ENCODE peak calls at places on chromosomes 1 and 21, in six cellular contexts. T is heart left ventricle, U is neural progenitor cell, D is aorta, C is astrocyte, H is esophagus squamous epithelium. A is an unnamed sample.

GRCh38 chr1:228162286-228163003 is 3.2 kb upstream of the IBA57 start:
- DNase-seq in H (no peak), T (peak; percentile 71), U (no peak), C (peak; percentile 16), D (no peak), A (no peak)

GRCh38 chr1:161233102-161233501 is 4.9 kb downstream of the NR1I3 start:
- DNase-seq in D (no peak), T (no peak), U (no peak), H (no peak), C (no peak), A (no peak)

GRCh38 chr1:226482975-226483660 is 65.4 kb upstream of the STUM start:
- DNase-seq in C (no peak), T (no peak), U (peak; percentile 20), D (no peak), H (no peak), A (no peak)

GRCh38 chr1:162530318-162530984 is 31.1 kb upstream of the UAP1 start:
- DNase-seq in U (peak; percentile 49), T (no peak), D (no peak), H (no peak), C (no peak), A (no peak)

GRCh38 chr1:113931456-113931855 is 2.3 kb downstream of the HIPK1 start:
- DNase-seq in D (no peak), U (no peak), T (no peak), C (peak; percentile 87), H (no peak), A (no peak)

GRCh38 chr1:35288761-35289160 is 20.3 kb downstream of the ZMYM4 start:
- DNase-seq in T (no peak), U (no peak), D (no peak), H (no peak), C (peak; percentile 75), A (no peak)

GRCh38 chr1:94614168-94614815 is 72.7 kb upstream of the F3 start:
- DNase-seq in D (no peak), T (no peak), H (no peak), C (no peak), U (no peak), A (no peak)

GRCh38 chr1:83011270-83011669 is 987.7 kb downstream of the TTLL7 start:
- DNase-seq in T (no peak), H (no peak), U (no peak), D (no peak), C (no peak), A (no peak)

GRCh38 chr1:16153999-16154673 is 1.7 kb downstream of the EPHA2 start:
- DNase-seq in T (no peak), U (peak; percentile 70), C (no peak), D (no peak), H (no peak), A (peak; percentile 43)

GRCh38 chr1:41418868-41419583 is 57.8 kb downstream of the FOXO6 start:
- DNase-seq in H (peak; percentile 7), D (peak; percentile 95), T (peak; percentile 80), U (peak; percentile 27), C (peak; percentile 83), A (peak; percentile 76)

GRCh38 chr21:38506606-38507331 is 8.5 kb upstream of the ERG start:
- DNase-seq in U (peak; percentile 23), D (no peak), T (no peak), C (no peak), H (no peak), A (no peak)

GRCh38 chr1:39919545-39919944 is 17.8 kb upstream of the MYCL start:
- DNase-seq in T (no peak), H (no peak), U (peak; percentile 77), D (no peak), C (peak; percentile 30), A (peak; percentile 27)

GRCh38 chr1:223803211-223803610 is 42.5 kb downstream of the TP53BP2 start:
- DNase-seq in H (no peak), T (no peak), U (no peak), C (no peak), D (no peak), A (no peak)

GRCh38 chr1:89633103-89633744 is at the start of gene LRRC8C:
- DNase-seq in T (peak; percentile 59), D (peak; percentile 75), U (peak; percentile 76), H (no peak), C (peak; percentile 34), A (peak; percentile 79)

GRCh38 chr1:147821883-147822282 is 61.5 kb upstream of the GJA5 start:
- DNase-seq in H (no peak), D (no peak), T (peak; percentile 49), C (peak; percentile 6), U (no peak), A (peak; percentile 41)

GRCh38 chr1:156571959-156572662 is at the start of gene IQGAP3:
- DNase-seq in C (peak; percentile 51), U (peak; percentile 95), H (no peak), D (peak; percentile 92), T (peak; percentile 87), A (peak; percentile 90)

GRCh38 chr1:238254935-238255334 is 364.2 kb upstream of the ZP4 start:
- DNase-seq in D (no peak), H (no peak), U (peak; percentile 14), T (no peak), C (no peak), A (no peak)

GRCh38 chr1:43796111-43796581 is 88.8 kb downstream of the ST3GAL3 start:
- DNase-seq in H (no peak), T (no peak), C (peak; percentile 83), D (no peak), U (no peak), A (peak; percentile 25)

GRCh38 chr1:150322310-150322709 is 977 bp downstream of the PRPF3 start:
- DNase-seq in U (no peak), T (no peak), H (no peak), C (no peak), D (no peak), A (no peak)

DNA sequence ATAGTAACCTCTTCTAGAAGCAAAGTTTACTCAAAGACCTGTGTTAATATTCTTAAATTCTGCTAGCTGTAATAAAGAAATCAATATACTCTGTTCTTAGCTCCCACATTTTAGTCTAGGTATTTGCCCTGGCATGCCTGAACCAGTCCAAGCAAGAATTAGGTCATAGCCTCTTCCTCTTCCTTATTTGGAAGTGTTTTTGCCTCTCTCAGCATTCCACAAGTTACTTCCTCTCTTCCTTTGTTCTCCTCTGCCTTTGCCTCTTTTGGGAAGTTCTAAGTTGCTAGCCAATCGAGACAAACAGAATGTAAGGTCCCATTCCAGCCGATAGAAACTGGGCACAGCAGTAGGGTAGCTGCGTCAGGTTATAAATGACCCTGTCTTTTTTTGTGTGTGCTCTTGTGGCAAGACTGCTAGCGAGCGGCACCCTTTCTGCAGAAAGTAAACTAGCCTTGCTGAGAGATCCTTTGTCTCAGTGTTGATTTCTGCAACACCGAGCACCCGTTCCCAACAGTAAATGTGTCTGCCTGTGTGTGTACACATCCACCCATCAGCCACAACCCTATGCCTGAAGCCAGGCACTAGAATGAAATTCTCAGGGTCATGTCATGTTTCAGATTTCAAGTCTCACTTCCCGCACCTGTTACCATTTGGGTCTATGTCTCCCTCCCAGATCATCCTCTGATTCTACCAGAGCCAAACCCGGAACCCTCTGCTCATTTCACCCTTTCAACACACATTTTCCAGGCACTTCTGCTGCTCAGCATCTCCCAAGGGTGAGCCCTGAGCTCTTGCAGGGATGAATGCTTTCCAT is 37.5 kb downstream of the LRRC3 start:
- DNase-seq in T (no peak), U (no peak), C (no peak), D (no peak), H (no peak), A (no peak)
- H3K9me3 ChIP-seq in T (peaks cover 14% of the 10 kb centered on the region), U (peaks cover 5% of the 10 kb centered on the region), C (peaks cover 15% of the 10 kb centered on the region), D (peaks cover 10% of the 10 kb centered on the region), H (peaks cover 11% of the 10 kb centered on the region), A (no peaks in the 10 kb centered on the region)

DNA sequence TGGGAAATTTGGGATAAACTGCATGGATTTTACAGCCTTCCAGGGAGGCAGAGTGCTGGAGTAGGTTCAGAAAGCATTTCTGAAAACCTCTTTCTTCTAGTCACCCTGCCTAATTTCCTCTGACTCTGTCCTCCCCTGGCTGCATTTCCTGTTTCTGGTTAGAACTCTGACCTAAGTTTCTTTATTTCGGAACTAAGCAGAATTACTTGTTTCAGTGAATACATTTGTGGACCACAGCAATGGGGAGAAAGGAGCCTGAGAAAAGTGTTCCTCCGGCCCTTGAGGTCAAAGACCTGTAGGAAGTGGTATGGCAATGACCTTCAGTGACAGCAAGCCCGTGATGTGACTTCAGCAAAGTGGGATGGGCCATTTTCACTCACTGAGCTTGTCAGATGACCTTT is 173.4 kb upstream of the RUNX1 start:
- DNase-seq in H (no peak), T (no peak), U (no peak), D (no peak), C (no peak), A (peak; percentile 43)
- H3K4me3 ChIP-seq in H (no peak overlapping the region), T (no peak overlapping the region), U (no peak overlapping the region), D (no peak overlapping the region), C (no peak overlapping the region), A (no peak overlapping the region)

GRCh38 chr1:239349699-239350098 is 36.7 kb upstream of the CHRM3 start:
- DNase-seq in C (no peak), U (no peak), T (no peak), H (no peak), D (no peak), A (no peak)

GRCh38 chr1:239354211-239354610 is 32.2 kb upstream of the CHRM3 start:
- DNase-seq in C (peak; percentile 57), D (no peak), U (no peak), H (no peak), T (no peak), A (no peak)

GRCh38 chr1:239357867-239358266 is 28.5 kb upstream of the CHRM3 start:
- DNase-seq in H (no peak), D (no peak), T (no peak), U (no peak), C (no peak), A (no peak)

GRCh38 chr1:239348635-239349353 is 37.6 kb upstream of the CHRM3 start:
- DNase-seq in C (no peak), T (no peak), H (no peak), D (no peak), U (no peak), A (no peak)

GRCh38 chr1:239353536-239353935 is 32.8 kb upstream of the CHRM3 start:
- DNase-seq in D (no peak), T (no peak), U (no peak), H (no peak), C (no peak), A (no peak)
- H3K9me3 ChIP-seq in D (no peaks in the 10 kb centered on the region), T (no peaks in the 10 kb centered on the region), U (no peaks in the 10 kb centered on the region), H (no peaks in the 10 kb centered on the region), C (no peaks in the 10 kb centered on the region), A (no peaks in the 10 kb centered on the region)

DNA sequence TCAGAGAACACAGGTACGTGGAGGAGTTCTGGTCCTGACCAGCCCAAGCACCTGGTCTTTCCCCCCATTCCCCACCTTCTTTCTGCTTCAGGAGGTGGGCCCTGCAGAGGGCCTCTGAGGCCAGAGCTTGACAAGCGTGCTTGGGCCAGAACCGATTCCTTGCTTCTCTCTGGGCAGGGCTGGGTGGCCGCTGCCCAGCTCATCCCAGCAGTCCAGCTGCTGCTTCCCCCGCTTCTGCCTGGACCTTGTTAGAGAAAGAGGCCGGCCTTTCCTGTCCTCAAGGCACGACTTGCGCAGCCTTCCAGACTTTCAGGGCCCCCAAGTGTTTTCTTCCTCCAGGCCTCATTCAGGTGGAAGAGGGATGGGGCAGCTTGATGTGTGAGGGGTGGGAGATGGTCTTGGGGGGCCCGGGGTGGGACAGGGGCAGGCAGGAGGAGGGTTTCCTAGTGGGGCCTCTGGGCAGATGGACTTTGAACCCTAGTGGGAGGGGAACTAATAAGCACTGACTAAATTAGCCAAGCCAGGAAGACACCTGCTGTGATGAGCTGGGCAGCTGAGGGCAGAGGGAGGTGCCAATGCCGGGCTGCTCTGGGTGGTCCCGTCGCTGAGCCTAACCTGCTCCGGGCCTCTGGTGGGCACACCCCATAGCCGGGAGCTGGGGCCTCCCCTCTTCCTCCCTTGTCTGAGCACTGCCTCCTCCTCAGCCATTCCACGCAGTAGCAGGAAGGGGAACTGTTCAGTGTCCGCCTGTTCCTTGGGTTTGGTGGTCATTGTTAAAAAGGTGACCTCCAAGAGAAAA is 36.5 kb downstream of the ARHGEF10L start:
- DNase-seq in D (no peak), U (no peak), T (no peak), H (no peak), C (no peak), A (no peak)
- H3K4me3 ChIP-seq in D (no peak overlapping the region), U (no peak overlapping the region), T (no peak overlapping the region), H (no peak overlapping the region), C (no peak overlapping the region), A (no peak overlapping the region)

GRCh38 chr1:152946651-152947256 is at the start of gene SPRR5:
- DNase-seq in D (no peak), U (no peak), T (no peak), H (no peak), C (no peak), A (no peak)
- H3K9me3 ChIP-seq in D (no peaks in the 10 kb centered on the region), U (peaks cover 6% of the 10 kb centered on the region), T (no peaks in the 10 kb centered on the region), H (no peaks in the 10 kb centered on the region), C (no peaks in the 10 kb centered on the region), A (no peaks in the 10 kb centered on the region)

A was measured in adrenal gland.